ENCODE peak calls at places on chromosome 16, in eight cellular contexts. U is heart right ventricle; V is lung; P is MM.1S; W is CD8-positive, alpha-beta T cell; T is lower lobe of right lung; Q is endothelial cell of umbilical vein; I is Peyer's patch. D is an unnamed sample.

GRCh38 chr16:50842013-50842505 is 100.2 kb downstream of the CYLD start:
- DNase-seq in V (no peak), W (no peak), P (no peak), U (no peak), I (no peak), T (no peak), Q (no peak), D (no peak)

GRCh38 chr16:22077700-22078313 is 14.5 kb upstream of the VWA3A start:
- DNase-seq in T (no peak), U (peak; percentile 37), V (peak; percentile 54), I (peak; percentile 67), Q (peak; percentile 72), P (peak; percentile 53), W (peak; percentile 62), D (peak; percentile 82)

GRCh38 chr16:65254144-65254543 is 132.3 kb upstream of the CDH11 start:
- DNase-seq in Q (no peak), T (no peak), U (no peak), P (no peak), V (no peak), I (no peak), W (no peak), D (no peak)

GRCh38 chr16:1257561-1258217 is 1.8 kb downstream of the TPSD1 start:
- DNase-seq in U (no peak), Q (no peak), T (no peak), I (no peak), W (no peak), V (no peak), P (no peak), D (no peak)

GRCh38 chr16:51880776-51881175 is 666.2 kb downstream of the TOX3 start:
- DNase-seq in U (no peak), P (no peak), I (no peak), V (no peak), Q (no peak), T (no peak), W (no peak), D (no peak)

GRCh38 chr16:66004706-66005105 is 361.8 kb upstream of the CDH5 start:
- DNase-seq in T (no peak), P (no peak), W (no peak), U (no peak), I (no peak), Q (no peak), V (no peak), D (no peak)

GRCh38 chr16:4140652-4141051 is 24.4 kb upstream of the ADCY9 start:
- DNase-seq in Q (peak; percentile 15), P (no peak), T (no peak), I (no peak), V (no peak), W (no peak), U (no peak), D (no peak)

GRCh38 chr16:69853481-69853880 is 91.3 kb downstream of the WWP2 start:
- DNase-seq in P (no peak), Q (no peak), W (no peak), T (no peak), V (no peak), I (no peak), U (no peak), D (no peak)

GRCh38 chr16:85428168-85428898 is 184.8 kb upstream of the GSE1 start:
- DNase-seq in W (peak; percentile 52), V (no peak), Q (peak; percentile 8), T (peak; percentile 67), U (peak; percentile 49), P (peak; percentile 24), I (peak; percentile 70), D (no peak)

GRCh38 chr16:70653406-70653805 is 7.0 kb downstream of the IL34 start:
- DNase-seq in U (no peak), W (no peak), P (no peak), I (no peak), T (no peak), Q (no peak), V (no peak), D (no peak)

GRCh38 chr16:14063618-14064581 is 7.2 kb upstream of the MRTFB start:
- DNase-seq in T (no peak), I (no peak), Q (no peak), P (no peak), V (peak; percentile 22), W (no peak), U (no peak), D (peak; percentile 11)

GRCh38 chr16:13672196-13672595 is 247.8 kb upstream of the ERCC4 start:
- DNase-seq in W (no peak), I (no peak), V (no peak), T (no peak), U (no peak), P (no peak), Q (no peak), D (no peak)

GRCh38 chr16:75471723-75472634 is 7.5 kb upstream of the TMEM170A start:
- DNase-seq in P (peak; percentile 14), U (no peak), T (no peak), W (no peak), V (no peak), I (no peak), Q (peak; percentile 67), D (peak; percentile 77)

GRCh38 chr16:30521873-30522641 is 4.3 kb downstream of the ZNF768 start:
- DNase-seq in T (no peak), Q (no peak), U (no peak), V (no peak), W (no peak), I (peak; percentile 66), P (no peak), D (no peak)

GRCh38 chr16:78869492-78869891 is 731.0 kb downstream of the MAF start:
- DNase-seq in V (no peak), P (no peak), I (no peak), U (no peak), W (no peak), Q (no peak), T (no peak), D (no peak)

GRCh38 chr16:78862022-78862421 is 738.5 kb downstream of the MAF start:
- DNase-seq in V (no peak), I (no peak), P (no peak), Q (no peak), U (no peak), T (no peak), W (no peak), D (no peak)

GRCh38 chr16:78871241-78871640 is 729.3 kb downstream of the MAF start:
- DNase-seq in P (no peak), V (no peak), I (no peak), U (no peak), W (no peak), T (no peak), Q (no peak), D (no peak)

GRCh38 chr16:78866556-78866955 is 734.0 kb downstream of the MAF start:
- DNase-seq in I (no peak), U (peak; percentile 14), V (no peak), T (no peak), Q (no peak), P (no peak), W (no peak), D (no peak)
- TF ChIP-seq CTCF in I (no peak), U (no peak), V (no peak), T (no peak), Q (no peak), P (no peak), W (no peak), D (no peak)

GRCh38 chr16:12558641-12559040 is 245.0 kb downstream of the CPPED1 start:
- DNase-seq in T (no peak), Q (no peak), W (no peak), U (no peak), P (no peak), V (no peak), I (no peak), D (no peak)
- H3K27ac ChIP-seq in T (no peak overlapping the region), Q (no peak overlapping the region), W (no peak overlapping the region), U (no peak overlapping the region), P (no peak overlapping the region), V (no peak overlapping the region), I (no peak overlapping the region), D (no peak overlapping the region)

DNA sequence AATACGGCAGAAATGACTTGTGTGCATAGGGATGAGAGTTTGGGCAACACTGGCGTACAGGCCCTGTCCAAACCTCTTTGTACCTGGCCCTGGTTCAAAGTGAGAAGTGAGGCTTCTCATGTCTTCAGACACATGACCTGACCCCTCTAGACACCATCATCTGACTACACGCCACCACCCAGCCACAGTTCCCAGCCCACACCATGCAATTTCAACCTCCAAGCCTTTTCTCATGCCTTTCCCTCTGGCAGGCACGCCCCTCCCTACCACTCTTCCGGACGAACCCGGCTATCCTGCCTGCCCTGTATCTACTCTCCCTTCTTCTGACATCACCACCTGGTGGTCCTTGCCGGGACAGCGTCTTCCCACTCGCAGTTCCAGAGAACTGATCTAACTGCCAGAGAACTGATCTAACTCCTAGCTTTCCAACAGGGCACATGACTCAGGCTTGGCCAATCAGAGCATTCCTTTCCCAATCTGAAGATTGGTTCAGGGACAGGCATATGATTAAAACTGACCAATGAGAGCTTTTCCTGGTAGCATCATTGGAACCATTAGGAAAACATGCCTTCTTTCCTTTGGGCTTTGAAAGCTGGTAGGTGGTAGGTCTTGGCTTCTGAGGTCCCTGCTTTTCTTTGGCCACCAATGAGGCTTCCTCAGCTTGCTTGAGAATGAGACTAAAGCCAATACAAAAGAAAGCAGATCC is 27.0 kb upstream of the IL21R start:
- DNase-seq in Q (peak; percentile 83), W (peak; percentile 46), I (peak; percentile 60), V (peak; percentile 59), P (peak; percentile 35), U (peak; percentile 59), T (peak; percentile 68), D (peak; percentile 84)
- H3K4me3 ChIP-seq in Q (no peak overlapping the region), W (no peak overlapping the region), I (no peak overlapping the region), V (no peak overlapping the region), P (peak overlapping the region; percentile 51), U (peak overlapping the region; percentile 36), T (peak overlapping the region; percentile 26), D (no peak overlapping the region)

GRCh38 chr16:9598731-9599083 is 507.3 kb downstream of the HAPSTR1 start:
- DNase-seq in Q (no peak), W (no peak), I (no peak), P (no peak), T (no peak), V (no peak), U (no peak), D (no peak)
- TF ChIP-seq CTCF in Q (no peak), W (no peak), I (no peak), P (no peak), T (no peak), V (no peak), U (no peak), D (no peak)

GRCh38 chr16:67529639-67530012 is 997 bp downstream of the RIPOR1 start:
- DNase-seq in W (no peak), T (no peak), I (no peak), U (no peak), V (no peak), P (peak; percentile 42), Q (no peak), D (no peak)

GRCh38 chr16:67530013-67530939 is 1.6 kb downstream of the RIPOR1 start:
- DNase-seq in V (peak; percentile 67), U (peak; percentile 85), Q (peak; percentile 48), W (peak; percentile 41), T (peak; percentile 84), P (peak; percentile 53), I (no peak), D (peak; percentile 88)

GRCh38 chr16:67533024-67533560 is 4.5 kb downstream of the RIPOR1 start:
- DNase-seq in U (no peak), V (no peak), P (no peak), I (no peak), T (no peak), Q (no peak), W (no peak), D (no peak)

GRCh38 chr16:67528870-67529638 is 425 bp downstream of the RIPOR1 start:
- DNase-seq in P (no peak), Q (peak; percentile 47), W (no peak), U (peak; percentile 58), V (no peak), I (no peak), T (peak; percentile 70), D (no peak)

GRCh38 chr16:67531247-67531646 is 2.6 kb downstream of the RIPOR1 start:
- DNase-seq in I (no peak), T (no peak), P (no peak), V (no peak), Q (no peak), U (no peak), W (no peak), D (no peak)
- H3K27ac ChIP-seq in I (peak overlapping the region; percentile 93), T (peak overlapping the region; percentile 93), P (no peak overlapping the region), V (peak overlapping the region; percentile 93), Q (no peak overlapping the region), U (no peak overlapping the region), W (no peak overlapping the region), D (peak overlapping the region; percentile 97)

D was measured in right atrium auricular region.